ENCODE peak calls at places on chromosome 1, in four cellular contexts. S, Q, X and R are unnamed samples.

GRCh38 chr1:223713546-223714420 is 1.4 kb downstream of the CAPN2 start:
- DNase-seq in S (no peak), Q (no peak), X (no peak), R (no peak)

GRCh38 chr1:154220970-154221814 is 437 bp downstream of the UBAP2L start:
- DNase-seq in X (peak; percentile 47), S (no peak), Q (peak; percentile 81), R (no peak)

GRCh38 chr1:156387899-156388813 is 19.1 kb downstream of the RHBG start:
- DNase-seq in X (no peak), Q (no peak), S (no peak), R (no peak)

GRCh38 chr1:160519542-160520435 is 3.3 kb downstream of the SLAMF6 start:
- DNase-seq in X (no peak), Q (no peak), S (no peak), R (no peak)

GRCh38 chr1:159972443-159973205 is 18.6 kb upstream of the SLAMF9 start:
- DNase-seq in Q (no peak), S (no peak), X (no peak), R (no peak)

GRCh38 chr1:68442006-68442405 is 7.7 kb downstream of the RPE65 start:
- DNase-seq in X (no peak), S (no peak), Q (no peak), R (no peak)

GRCh38 chr1:30929135-30929889 is 20.8 kb upstream of the SDC3 start:
- DNase-seq in S (no peak), X (no peak), Q (no peak), R (no peak)

GRCh38 chr1:17671741-17672140 is 83.4 kb upstream of the ACTL8 start:
- DNase-seq in X (no peak), S (no peak), Q (no peak), R (no peak)

GRCh38 chr1:31786366-31787060 is 22.4 kb upstream of the ADGRB2 start:
- DNase-seq in X (no peak), Q (peak; percentile 42), S (no peak), R (no peak)

GRCh38 chr1:19310720-19311502 is 1.0 kb downstream of the AKR7A2 start:
- DNase-seq in X (no peak), Q (no peak), S (no peak), R (no peak)

GRCh38 chr1:19311503-19311930 is 427 bp downstream of the AKR7A2 start:
- DNase-seq in S (no peak), Q (peak; percentile 66), X (no peak), R (no peak)

GRCh38 chr1:19313636-19313959 is 1.5 kb downstream of the SLC66A1 start:
- DNase-seq in S (no peak), X (no peak), Q (no peak), R (no peak)

GRCh38 chr1:19312782-19313635 is 883 bp downstream of the SLC66A1 start:
- DNase-seq in S (no peak), X (no peak), Q (no peak), R (no peak)

GRCh38 chr1:19311931-19312781 is at the start of the genes AKR7A2 and SLC66A1:
- DNase-seq in Q (peak; percentile 97), X (peak; percentile 91), S (peak; percentile 56), R (peak; percentile 39)
- H3K27ac ChIP-seq in Q (peak within 1 kb of the TSS; percentile 99), X (peak within 1 kb of the TSS; percentile 92), S (peak within 1 kb of the TSS; percentile 89), R (peak within 1 kb of the TSS; percentile 68)

GRCh38 chr1:206067486-206068302 is 14.7 kb downstream of the RHEX start:
- DNase-seq in S (no peak), Q (no peak), X (no peak), R (no peak)

GRCh38 chr1:206065547-206066143 is 12.7 kb downstream of the RHEX start:
- DNase-seq in S (no peak), Q (no peak), X (no peak), R (no peak)

GRCh38 chr1:206068314-206068713 is 15.3 kb downstream of the RHEX start:
- DNase-seq in X (no peak), S (no peak), Q (no peak), R (no peak)

GRCh38 chr1:206070627-206071304 is 17.8 kb downstream of the RHEX start:
- DNase-seq in X (no peak), Q (no peak), S (no peak), R (no peak)

GRCh38 chr1:206066479-206067171 is 13.7 kb downstream of the RHEX start:
- DNase-seq in Q (no peak), S (no peak), X (no peak), R (no peak)
- H3K27ac ChIP-seq in Q (no peak overlapping the region), S (no peak overlapping the region), X (no peak overlapping the region), R (no peak overlapping the region)

GRCh38 chr1:210647406-210648333 is 319.0 kb downstream of the HHAT start:
- DNase-seq in Q (no peak), S (no peak), X (no peak), R (no peak)

GRCh38 chr1:210645582-210646257 is 317.0 kb downstream of the HHAT start:
- DNase-seq in S (no peak), X (no peak), Q (no peak), R (no peak)

GRCh38 chr1:210650403-210650802 is 321.7 kb downstream of the HHAT start:
- DNase-seq in S (no peak), X (no peak), Q (no peak), R (no peak)

DNA sequence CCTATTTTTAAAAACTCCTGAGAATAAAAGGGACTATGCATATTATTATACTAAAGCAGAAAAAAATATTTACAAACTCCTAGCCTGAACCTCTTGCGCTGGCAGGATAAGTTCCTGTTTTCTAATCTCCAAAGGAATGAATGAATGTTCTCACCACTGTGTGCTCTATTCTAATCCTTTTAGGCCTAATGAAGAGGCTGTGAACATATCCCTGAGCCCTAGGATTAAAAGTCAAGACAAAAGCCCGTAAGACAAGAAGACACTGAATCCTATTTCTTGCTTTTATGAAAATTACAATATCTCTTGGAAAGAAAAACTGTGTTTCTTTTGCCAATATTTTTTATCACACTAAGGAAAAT is 317.5 kb downstream of the HHAT start:
- DNase-seq in S (no peak), X (no peak), Q (no peak), R (no peak)
- H3K27ac ChIP-seq in S (no peak overlapping the region), X (no peak overlapping the region), Q (no peak overlapping the region), R (no peak overlapping the region)

GRCh38 chr1:110918016-110918415 is 45.1 kb downstream of the CD53 start:
- DNase-seq in Q (no peak), X (no peak), S (no peak), R (no peak)
- H3K27ac ChIP-seq in Q (no peak overlapping the region), X (no peak overlapping the region), S (no peak overlapping the region), R (no peak overlapping the region)

GRCh38 chr1:12342261-12343003 is 112.6 kb downstream of the VPS13D start:
- DNase-seq in S (no peak), Q (no peak), X (peak; percentile 36), R (no peak)
- H3K27ac ChIP-seq in S (no peak overlapping the region), Q (peak overlapping the region; percentile 40), X (peak overlapping the region; percentile 79), R (no peak overlapping the region)